ENCODE peak calls at places on chromosomes 6 and 20, in eight cellular contexts. C is choroid plexus epithelial cell; Z is EL; U is neural crest cell; P is cerebellar cortex; T is effector memory CD4-positive, alpha-beta T cell; V is hypothalamus; I is dermis microvascular lymphatic vessel endothelial cell. G is an unnamed sample.

GRCh38 chr6:107600936-107601335 is 111.0 kb downstream of the SOBP start:
- DNase-seq in C (peak), Z (peak), U (no peak), P (no peak), T (no peak), V (no peak), I (no peak), G (peak)

GRCh38 chr6:137240168-137240567 is 21.0 kb upstream of the IFNGR1 start:
- DNase-seq in C (peak), Z (peak), U (no peak), P (no peak), T (no peak), V (no peak), I (no peak), G (no peak)

GRCh38 chr6:138981416-138981815 is 6.6 kb downstream of the REPS1 start:
- DNase-seq in C (no peak), Z (no peak), U (no peak), P (no peak), T (no peak), V (no peak), I (no peak), G (no peak)

GRCh38 chr20:53943522-53944291 is 126.7 kb downstream of the BCAS1 start:
- DNase-seq in C (peak), Z (peak), U (no peak), P (no peak), T (no peak), V (no peak), I (no peak), G (peak)

GRCh38 chr6:101391772-101392560 is 1.5 kb upstream of the GRIK2 start:
- DNase-seq in C (no peak), Z (peak), U (no peak), P (peak), T (no peak), V (peak), I (no peak), G (no peak)

GRCh38 chr20:23622839-23623343 is 14.9 kb downstream of the CST3 start:
- DNase-seq in C (peak), Z (peak), U (no peak), P (no peak), T (no peak), V (no peak), I (peak), G (no peak)

GRCh38 chr6:27541212-27541931 is 68.5 kb upstream of the ZNF184 start:
- DNase-seq in C (peak), Z (peak), U (no peak), P (peak), T (no peak), V (no peak), I (no peak), G (no peak)

GRCh38 chr6:73585566-73586415 is 65.0 kb upstream of the EEF1A1 start:
- DNase-seq in C (peak), Z (peak), U (no peak), P (peak), T (peak), V (no peak), I (peak), G (peak)

GRCh38 chr6:157235600-157236039 is 87.7 kb downstream of the TMEM242 start:
- DNase-seq in C (peak), Z (peak), U (peak), P (peak), T (peak), V (peak), I (peak), G (peak)

GRCh38 chr6:24721461-24722215 is 2.7 kb upstream of the C6orf62 start:
- DNase-seq in C (no peak), Z (no peak), U (no peak), P (no peak), T (no peak), V (peak), I (no peak), G (peak)

GRCh38 chr6:26304213-26305096 is 60.5 kb upstream of the BTN3A2 start:
- DNase-seq in C (peak), Z (peak), U (no peak), P (no peak), T (no peak), V (no peak), I (no peak), G (no peak)

GRCh38 chr20:57439432-57439831 is 48.2 kb downstream of the RBM38 start:
- DNase-seq in C (no peak), Z (no peak), U (no peak), P (no peak), T (no peak), V (peak), I (no peak), G (peak)

GRCh38 chr20:58554541-58554940 is 39.3 kb upstream of the APCDD1L start:
- DNase-seq in C (no peak), Z (no peak), U (no peak), P (no peak), T (no peak), V (no peak), I (no peak), G (no peak)

GRCh38 chr20:6646237-6646636 is 121.2 kb upstream of the BMP2 start:
- DNase-seq in C (peak), Z (no peak), U (no peak), P (no peak), T (no peak), V (no peak), I (no peak), G (no peak)

GRCh38 chr6:53302678-53303360 is 45.9 kb downstream of the ELOVL5 start:
- DNase-seq in C (peak), Z (peak), U (no peak), P (no peak), T (no peak), V (no peak), I (peak), G (no peak)

GRCh38 chr20:51484141-51484815 is 58.2 kb downstream of the NFATC2 start:
- DNase-seq in C (no peak), Z (no peak), U (no peak), P (no peak), T (no peak), V (no peak), I (no peak), G (no peak)